ENCODE peak calls at places on chromosome 20, in ten cellular contexts. P is neural crest cell; L is AG09319; D is stimulated activated CD4-positive, alpha-beta T cell treated with anti-CD3 and anti-CD28 coated beads, Interleukin-4, amount 100 ng/mL, for 1 hour; F is tibial artery; A is HEK293T; H is heart right ventricle; Z is left colon; W is NCI-H1092 treated with DMSO at 0.1 percent for 48 hours; S is activated gamma-delta T cell treated with Interleukin-2 at 50 U/mL for 16 hours. R is an unnamed sample.

GRCh38 chr20:62183426-62184142 is 756 bp downstream of the MTG2 start:
- DNase-seq in P (no peak), L (no peak), D (no peak), F (no peak), A (no peak), H (no peak), Z (no peak), W (no peak), S (no peak), R (no peak)

GRCh38 chr20:54021446-54022235 is 48.8 kb downstream of the BCAS1 start:
- DNase-seq in P (no peak), L (no peak), D (no peak), F (no peak), A (no peak), H (no peak), Z (no peak), W (no peak), S (no peak), R (no peak)

GRCh38 chr20:7151666-7152065 is 384.2 kb downstream of the BMP2 start:
- DNase-seq in P (no peak), L (no peak), D (no peak), F (no peak), A (no peak), H (no peak), Z (no peak), W (no peak), S (no peak), R (no peak)

GRCh38 chr20:45339799-45340198 is 8.4 kb downstream of the SDC4 start:
- DNase-seq in P (no peak), L (no peak), D (no peak), F (peak), A (no peak), H (no peak), Z (no peak), W (no peak), S (no peak), R (no peak)

GRCh38 chr20:22775671-22776139 is 191.3 kb upstream of the FOXA2 start:
- DNase-seq in P (no peak), L (no peak), D (no peak), F (no peak), A (no peak), H (no peak), Z (no peak), W (no peak), S (no peak), R (no peak)

GRCh38 chr20:33068251-33068939 is 11.0 kb upstream of the BPIFB4 start:
- DNase-seq in P (no peak), L (no peak), D (no peak), F (no peak), A (no peak), H (no peak), Z (no peak), W (no peak), S (no peak), R (no peak)

GRCh38 chr20:16124911-16125776 is 448.1 kb downstream of the KIF16B start:
- DNase-seq in P (no peak), L (no peak), D (no peak), F (no peak), A (no peak), H (no peak), Z (no peak), W (no peak), S (no peak), R (no peak)

GRCh38 chr20:59800309-59800708 is 133.1 kb downstream of the SYCP2 start:
- DNase-seq in P (no peak), L (no peak), D (no peak), F (no peak), A (no peak), H (no peak), Z (no peak), W (no peak), S (no peak), R (no peak)

GRCh38 chr20:58630063-58630462 is 21.0 kb upstream of the STX16 start:
- DNase-seq in P (no peak), L (no peak), D (no peak), F (no peak), A (no peak), H (no peak), Z (no peak), W (no peak), S (no peak), R (no peak)

GRCh38 chr20:32534661-32535240 is 50.4 kb downstream of the NOL4L start:
- DNase-seq in P (no peak), L (no peak), D (peak), F (no peak), A (no peak), H (no peak), Z (peak), W (peak), S (peak), R (peak)

GRCh38 chr20:56634735-56635422 is 5.8 kb downstream of the TFAP2C start:
- DNase-seq in P (no peak), L (no peak), D (no peak), F (no peak), A (no peak), H (no peak), Z (no peak), W (no peak), S (no peak), R (no peak)

GRCh38 chr20:63230800-63231268 is 4.9 kb upstream of the BIRC7 start:
- DNase-seq in P (peak), L (peak), D (no peak), F (no peak), A (peak), H (peak), Z (peak), W (peak), S (no peak), R (no peak)

GRCh38 chr20:57715268-57715904 is 5.6 kb upstream of the PMEPA1 start:
- DNase-seq in P (no peak), L (no peak), D (no peak), F (no peak), A (no peak), H (no peak), Z (no peak), W (no peak), S (no peak), R (no peak)

GRCh38 chr20:31747640-31748039 is 8.6 kb downstream of the TPX2 start:
- DNase-seq in P (no peak), L (no peak), D (no peak), F (peak), A (no peak), H (peak), Z (no peak), W (no peak), S (no peak), R (no peak)